ENCODE peak calls at places on chromosome X, in nine cellular contexts. Q is GM12865, J is astrocyte of the spinal cord, W is heart right ventricle, G is epithelial cell of esophagus, I is colonic mucosa, R is Panc1, V is uterus, E is K562. X is an unnamed sample.
A peak's percentile ranks its signal among the peaks of the same experiment; 100 is the strongest.

GRCh38 chrX:78029663-78030062 is 60.2 kb upstream of the PGAM4 start:
- DNase-seq in Q (peak; percentile 48), J (peak; percentile 14), W (peak; percentile 4), G (peak; percentile 43), I (peak; percentile 27), R (no peak), V (no peak), E (no peak), X (peak; percentile 4)

GRCh38 chrX:48473718-48473990 is 2.3 kb upstream of the FTSJ1 start:
- DNase-seq in Q (no peak), J (no peak), W (no peak), G (no peak), I (no peak), R (no peak), V (no peak), E (no peak), X (no peak)

GRCh38 chrX:64204701-64205440 is 637 bp downstream of the AMER1 start:
- DNase-seq in Q (peak; percentile 28), J (peak; percentile 30), W (no peak), G (peak; percentile 26), I (peak; percentile 31), R (no peak), V (peak; percentile 33), E (peak; percentile 34), X (no peak)

GRCh38 chrX:72111011-72111708 is 20.6 kb downstream of the RTL5 start:
- DNase-seq in Q (no peak), J (no peak), W (no peak), G (no peak), I (no peak), R (no peak), V (no peak), E (no peak), X (no peak)

GRCh38 chrX:12701625-12702024 is 89.6 kb upstream of the PRPS2 start:
- DNase-seq in Q (peak; percentile 71), J (peak; percentile 54), W (peak; percentile 6), G (peak; percentile 85), I (peak; percentile 38), R (peak; percentile 20), V (peak; percentile 27), E (peak; percentile 66), X (peak; percentile 16)

GRCh38 chrX:51893931-51894696 is 691 bp downstream of the MAGED1 start:
- DNase-seq in Q (peak; percentile 16), J (peak; percentile 32), W (peak; percentile 32), G (no peak), I (peak; percentile 28), R (no peak), V (peak; percentile 48), E (no peak), X (no peak)

GRCh38 chrX:95754411-95754810 is 930.2 kb upstream of the DIAPH2 start:
- DNase-seq in Q (no peak), J (no peak), W (no peak), G (peak; percentile 0), I (no peak), R (no peak), V (no peak), E (no peak), X (no peak)

GRCh38 chrX:153722704-153723350 is 1.4 kb downstream of the BCAP31 start:
- DNase-seq in Q (no peak), J (no peak), W (no peak), G (peak; percentile 71), I (no peak), R (no peak), V (no peak), E (no peak), X (no peak)

GRCh38 chrX:24718771-24719170 is 25.1 kb downstream of the POLA1 start:
- DNase-seq in Q (no peak), J (no peak), W (no peak), G (no peak), I (no peak), R (no peak), V (no peak), E (no peak), X (no peak)

GRCh38 chrX:29143356-29143755 is 556.1 kb downstream of the IL1RAPL1 start:
- DNase-seq in Q (no peak), J (no peak), W (no peak), G (no peak), I (no peak), R (no peak), V (no peak), E (no peak), X (no peak)

GRCh38 chrX:16060252-16060651 is 63.1 kb upstream of the GRPR start:
- DNase-seq in Q (no peak), J (no peak), W (no peak), G (no peak), I (no peak), R (no peak), V (no peak), E (no peak), X (no peak)

DNA sequence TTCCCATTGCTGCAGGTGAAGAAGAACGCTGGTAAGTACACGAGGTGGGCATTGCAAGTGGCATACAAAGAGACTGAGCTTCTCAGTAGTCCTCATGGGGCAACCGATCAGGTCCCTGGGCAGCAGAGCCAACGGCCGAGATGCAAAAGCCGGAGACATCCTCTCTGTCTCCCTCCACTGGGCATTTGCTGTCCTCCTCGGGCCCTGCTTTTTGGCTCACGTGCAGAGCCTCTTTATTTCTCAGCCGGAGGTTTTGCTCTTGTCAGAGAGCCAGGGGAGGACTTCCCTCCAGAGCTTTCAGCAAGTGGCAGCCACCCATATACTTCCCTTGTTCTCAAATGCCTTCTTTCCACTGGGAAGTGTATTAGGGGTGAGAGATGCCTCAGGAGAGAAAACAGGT is 18.0 kb downstream of the STARD8 start:
- DNase-seq in Q (no peak), J (no peak), W (peak; percentile 34), G (no peak), I (no peak), R (no peak), V (no peak), E (no peak), X (no peak)
- TF ChIP-seq CTCF in Q (no peak), J (no peak), W (peak; percentile 49), G (peak; percentile 5), I (no peak), R (no peak), V (no peak), E (peak; percentile 19), X (peak; percentile 15)

GRCh38 chrX:120485562-120486520 is 16.7 kb upstream of the LAMP2 start:
- DNase-seq in Q (peak; percentile 82), J (peak; percentile 84), W (peak; percentile 83), G (peak; percentile 74), I (peak; percentile 70), R (peak; percentile 71), V (peak; percentile 71), E (peak; percentile 59), X (peak; percentile 45)

GRCh38 chrX:120486786-120487185 is 17.7 kb upstream of the LAMP2 start:
- DNase-seq in Q (no peak), J (no peak), W (no peak), G (no peak), I (no peak), R (no peak), V (no peak), E (no peak), X (no peak)
- H3K4me3 ChIP-seq in Q (no peak overlapping the region), J (no peak overlapping the region), W (no peak overlapping the region), G (no peak overlapping the region), I (no peak overlapping the region), R (no peak overlapping the region), V (no peak overlapping the region), E (no peak overlapping the region), X (no peak overlapping the region)

DNA sequence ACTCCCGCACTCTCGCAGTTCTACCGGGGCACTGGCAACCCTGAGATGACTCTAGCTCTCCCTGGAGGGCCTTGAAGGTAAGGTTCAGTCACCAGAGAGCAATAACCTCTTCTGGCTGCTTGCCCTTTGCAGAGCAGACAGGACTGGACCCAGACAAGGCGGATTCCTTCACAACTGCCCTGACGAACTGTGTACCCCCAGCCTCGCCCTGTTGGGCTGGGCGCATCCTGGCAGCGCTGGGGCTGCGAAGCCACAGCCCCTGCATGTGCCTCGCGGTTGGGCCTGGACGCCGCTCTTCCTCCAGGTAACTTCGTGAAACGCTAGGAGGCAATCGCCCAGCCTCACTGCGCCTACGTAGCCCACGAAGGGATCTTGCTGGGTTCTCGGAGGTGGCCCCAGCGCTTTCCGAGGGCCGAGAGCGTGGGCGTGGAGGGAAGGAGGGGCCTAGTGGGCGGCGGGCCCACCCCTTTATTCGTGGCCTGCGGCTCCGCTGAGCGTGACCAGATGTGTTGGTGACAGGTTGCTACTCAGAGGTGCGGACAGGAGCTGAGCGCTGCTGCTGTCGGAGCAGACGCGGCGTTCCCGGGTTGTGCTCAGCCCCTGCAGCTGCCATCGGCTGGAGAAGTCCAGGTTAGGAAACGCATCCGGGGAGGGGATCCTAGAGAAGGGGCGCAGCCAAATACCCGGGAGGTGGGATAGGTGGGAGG is 1.9 kb upstream of the MAMLD1 start:
- DNase-seq in Q (no peak), J (no peak), W (no peak), G (peak; percentile 20), I (no peak), R (no peak), V (no peak), E (peak; percentile 16), X (no peak)
- TF ChIP-seq CTCF in Q (no peak), J (peak; percentile 15), W (no peak), G (peak; percentile 8), I (no peak), R (peak; percentile 43), V (no peak), E (no peak), X (no peak)

GRCh38 chrX:1389181-1389992 is 2.5 kb downstream of the SLC25A6 start:
- DNase-seq in Q (no peak), J (no peak), W (no peak), G (no peak), I (no peak), R (no peak), V (peak; percentile 5), E (no peak), X (no peak)

GRCh38 chrX:1391370-1391706 is 575 bp downstream of the SLC25A6 start:
- DNase-seq in Q (no peak), J (no peak), W (no peak), G (no peak), I (peak; percentile 90), R (no peak), V (no peak), E (peak; percentile 77), X (no peak)

GRCh38 chrX:1388651-1389050 is 3.3 kb downstream of the SLC25A6 start:
- DNase-seq in Q (no peak), J (no peak), W (no peak), G (no peak), I (no peak), R (no peak), V (no peak), E (no peak), X (no peak)

GRCh38 chrX:1390621-1391369 is 1.1 kb downstream of the SLC25A6 start:
- DNase-seq in Q (no peak), J (no peak), W (no peak), G (no peak), I (no peak), R (no peak), V (no peak), E (no peak), X (no peak)

DNA sequence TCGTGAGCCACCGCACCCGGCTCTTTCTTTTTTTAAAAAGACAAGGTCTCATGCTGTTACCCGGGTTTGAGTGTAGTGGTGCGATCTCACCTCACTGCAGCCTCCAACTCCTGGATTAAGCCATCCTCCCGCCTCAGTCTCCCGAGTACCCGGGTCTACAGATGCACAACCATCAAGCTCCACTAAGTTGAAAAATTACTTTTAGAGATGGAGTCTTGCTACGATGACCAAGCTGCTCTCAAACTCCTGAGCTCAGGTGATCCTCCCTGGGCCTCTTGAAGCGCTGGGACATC is 2.0 kb downstream of the SLC25A6 start:
- DNase-seq in Q (no peak), J (no peak), W (no peak), G (no peak), I (no peak), R (no peak), V (no peak), E (no peak), X (no peak)
- H3K4me3 ChIP-seq in Q (no peak overlapping the region), J (no peak overlapping the region), W (peak overlapping the region; percentile 85), G (no peak overlapping the region), I (no peak overlapping the region), R (no peak overlapping the region), V (no peak overlapping the region), E (peak overlapping the region; percentile 86), X (no peak overlapping the region)

X was measured in AG09309.